ENCODE peak calls at places on chromosomes 4 and X, in seven cellular contexts. One of them, this sample, is unnamed.

GRCh38 chrX:51395807-51396728 is 63.4 kb downstream of the NUDT10 start:
- DNase-seq in NCI-H2081: peak; percentile 38
- DNase-seq in renal cortical epithelial cell: peak; percentile 1
- DNase-seq in neural crest cell: no peak
- DNase-seq in endothelial cell: peak; percentile 58
- DNase-seq in MM.1S: peak; percentile 77
- DNase-seq in effector memory CD8-positive, alpha-beta T cell: peak; percentile 31
- DNase-seq in this sample: peak; percentile 46

GRCh38 chr4:138426751-138427150 is 184.6 kb upstream of the SLC7A11 start:
- DNase-seq in NCI-H2081: no peak
- DNase-seq in neural crest cell: no peak
- DNase-seq in endothelial cell: no peak
- DNase-seq in MM.1S: no peak
- DNase-seq in renal cortical epithelial cell: no peak
- DNase-seq in effector memory CD8-positive, alpha-beta T cell: no peak
- DNase-seq in this sample: no peak

GRCh38 chrX:69556094-69557011 is 52.2 kb downstream of the NALF2 start:
- DNase-seq in renal cortical epithelial cell: peak; percentile 81
- DNase-seq in effector memory CD8-positive, alpha-beta T cell: no peak
- DNase-seq in MM.1S: no peak
- DNase-seq in neural crest cell: no peak
- DNase-seq in NCI-H2081: no peak
- DNase-seq in endothelial cell: no peak
- DNase-seq in this sample: peak; percentile 47

GRCh38 chr4:8188743-8189550 is 10.1 kb upstream of the SH3TC1 start:
- DNase-seq in effector memory CD8-positive, alpha-beta T cell: no peak
- DNase-seq in NCI-H2081: peak; percentile 63
- DNase-seq in MM.1S: peak; percentile 37
- DNase-seq in renal cortical epithelial cell: peak; percentile 54
- DNase-seq in endothelial cell: no peak
- DNase-seq in neural crest cell: no peak
- DNase-seq in this sample: no peak

GRCh38 chrX:104987063-104987462 is 233.4 kb downstream of the TEX13A start:
- DNase-seq in MM.1S: no peak
- DNase-seq in effector memory CD8-positive, alpha-beta T cell: no peak
- DNase-seq in endothelial cell: no peak
- DNase-seq in NCI-H2081: no peak
- DNase-seq in neural crest cell: no peak
- DNase-seq in renal cortical epithelial cell: peak; percentile 88
- DNase-seq in this sample: no peak

GRCh38 chr4:152605641-152606304 is 69.9 kb upstream of the FBXW7 start:
- DNase-seq in NCI-H2081: peak; percentile 12
- DNase-seq in endothelial cell: no peak
- DNase-seq in neural crest cell: no peak
- DNase-seq in MM.1S: no peak
- DNase-seq in effector memory CD8-positive, alpha-beta T cell: no peak
- DNase-seq in renal cortical epithelial cell: peak; percentile 27
- DNase-seq in this sample: no peak

GRCh38 chrX:45840411-45840950 is 639.8 kb upstream of the DIPK2B start:
- DNase-seq in endothelial cell: no peak
- DNase-seq in neural crest cell: no peak
- DNase-seq in NCI-H2081: no peak
- DNase-seq in MM.1S: no peak
- DNase-seq in renal cortical epithelial cell: no peak
- DNase-seq in effector memory CD8-positive, alpha-beta T cell: no peak
- DNase-seq in this sample: no peak

GRCh38 chr4:3077796-3078195 is 3.3 kb downstream of the HTT start:
- DNase-seq in renal cortical epithelial cell: no peak
- DNase-seq in neural crest cell: no peak
- DNase-seq in MM.1S: no peak
- DNase-seq in endothelial cell: no peak
- DNase-seq in effector memory CD8-positive, alpha-beta T cell: no peak
- DNase-seq in NCI-H2081: no peak
- DNase-seq in this sample: no peak

GRCh38 chr4:122921971-122922876 is at the start of gene NUDT6:
- DNase-seq in neural crest cell: peak; percentile 50
- DNase-seq in endothelial cell: peak; percentile 55
- DNase-seq in effector memory CD8-positive, alpha-beta T cell: no peak
- DNase-seq in MM.1S: peak; percentile 73
- DNase-seq in renal cortical epithelial cell: peak; percentile 54
- DNase-seq in NCI-H2081: peak; percentile 35
- DNase-seq in this sample: peak; percentile 74

GRCh38 chr4:80201326-80202151 is 4.2 kb downstream of the PRDM8 start:
- DNase-seq in MM.1S: no peak
- DNase-seq in neural crest cell: no peak
- DNase-seq in effector memory CD8-positive, alpha-beta T cell: peak; percentile 62
- DNase-seq in NCI-H2081: no peak
- DNase-seq in renal cortical epithelial cell: no peak
- DNase-seq in endothelial cell: no peak
- DNase-seq in this sample: no peak

GRCh38 chr4:54526560-54526959 is 131.2 kb upstream of the KIT start:
- DNase-seq in endothelial cell: no peak
- DNase-seq in MM.1S: no peak
- DNase-seq in renal cortical epithelial cell: no peak
- DNase-seq in neural crest cell: no peak
- DNase-seq in effector memory CD8-positive, alpha-beta T cell: no peak
- DNase-seq in NCI-H2081: no peak
- DNase-seq in this sample: no peak

GRCh38 chrX:139692506-139692849 is 15.5 kb downstream of the MCF2 start:
- DNase-seq in endothelial cell: no peak
- DNase-seq in effector memory CD8-positive, alpha-beta T cell: no peak
- DNase-seq in NCI-H2081: no peak
- DNase-seq in MM.1S: no peak
- DNase-seq in renal cortical epithelial cell: peak; percentile 4
- DNase-seq in neural crest cell: no peak
- DNase-seq in this sample: no peak

GRCh38 chr4:101252721-101253120 is 94.6 kb downstream of the PPP3CA start:
- DNase-seq in endothelial cell: no peak
- DNase-seq in effector memory CD8-positive, alpha-beta T cell: no peak
- DNase-seq in neural crest cell: no peak
- DNase-seq in renal cortical epithelial cell: peak; percentile 29
- DNase-seq in MM.1S: peak; percentile 79
- DNase-seq in NCI-H2081: no peak
- DNase-seq in this sample: no peak

GRCh38 chr4:77618383-77619241 is 13.0 kb downstream of the CXCL13 start:
- DNase-seq in effector memory CD8-positive, alpha-beta T cell: peak; percentile 62
- DNase-seq in renal cortical epithelial cell: peak; percentile 76
- DNase-seq in MM.1S: peak; percentile 71
- DNase-seq in NCI-H2081: peak; percentile 55
- DNase-seq in endothelial cell: peak; percentile 80
- DNase-seq in neural crest cell: peak; percentile 75
- DNase-seq in this sample: peak; percentile 63

GRCh38 chr4:176156656-176157055 is 38.7 kb downstream of the SPATA4 start:
- DNase-seq in neural crest cell: no peak
- DNase-seq in endothelial cell: no peak
- DNase-seq in NCI-H2081: no peak
- DNase-seq in effector memory CD8-positive, alpha-beta T cell: no peak
- DNase-seq in renal cortical epithelial cell: no peak
- DNase-seq in MM.1S: no peak
- DNase-seq in this sample: no peak

GRCh38 chr4:53916431-53916889 is 147.9 kb downstream of the CHIC2 start:
- DNase-seq in MM.1S: no peak
- DNase-seq in endothelial cell: no peak
- DNase-seq in neural crest cell: no peak
- DNase-seq in NCI-H2081: no peak
- DNase-seq in renal cortical epithelial cell: peak; percentile 29
- DNase-seq in effector memory CD8-positive, alpha-beta T cell: no peak
- DNase-seq in this sample: no peak

GRCh38 chr4:148353571-148353970 is 88.6 kb downstream of the NR3C2 start:
- DNase-seq in endothelial cell: no peak
- DNase-seq in effector memory CD8-positive, alpha-beta T cell: no peak
- DNase-seq in renal cortical epithelial cell: no peak
- DNase-seq in neural crest cell: no peak
- DNase-seq in MM.1S: no peak
- DNase-seq in NCI-H2081: no peak
- DNase-seq in this sample: no peak

GRCh38 chr4:108359130-108359709 is 190.5 kb upstream of the LEF1 start:
- DNase-seq in renal cortical epithelial cell: no peak
- DNase-seq in endothelial cell: no peak
- DNase-seq in effector memory CD8-positive, alpha-beta T cell: no peak
- DNase-seq in MM.1S: peak; percentile 94
- DNase-seq in NCI-H2081: no peak
- DNase-seq in neural crest cell: no peak
- DNase-seq in this sample: no peak

GRCh38 chr4:10917475-10918103 is 233.0 kb upstream of the CLNK start:
- DNase-seq in MM.1S: no peak
- DNase-seq in renal cortical epithelial cell: no peak
- DNase-seq in neural crest cell: no peak
- DNase-seq in effector memory CD8-positive, alpha-beta T cell: no peak
- DNase-seq in endothelial cell: no peak
- DNase-seq in NCI-H2081: peak; percentile 93
- DNase-seq in this sample: no peak

GRCh38 chr4:64144994-64145393 is 264.3 kb downstream of the TECRL start:
- DNase-seq in NCI-H2081: peak; percentile 84
- DNase-seq in renal cortical epithelial cell: no peak
- DNase-seq in neural crest cell: no peak
- DNase-seq in MM.1S: no peak
- DNase-seq in effector memory CD8-positive, alpha-beta T cell: no peak
- DNase-seq in endothelial cell: no peak
- DNase-seq in this sample: no peak

GRCh38 chr4:70133473-70133872 is 20.6 kb upstream of the PRR27 start:
- DNase-seq in endothelial cell: no peak
- DNase-seq in effector memory CD8-positive, alpha-beta T cell: no peak
- DNase-seq in NCI-H2081: no peak
- DNase-seq in MM.1S: no peak
- DNase-seq in neural crest cell: no peak
- DNase-seq in renal cortical epithelial cell: no peak
- DNase-seq in this sample: no peak